ENCODE peak calls at places on chromosome 18, in ten cellular contexts. One of them, this sample, is unnamed.

GRCh38 chr18:62586148-62586774 is 63.4 kb downstream of the ZCCHC2 start:
- DNase-seq in kidney tubule cell: peak
- DNase-seq in activated T-cell treated with anti-CD3 and anti-CD28 coated beads, Interleukin-2, amount 50 U/mL, for 24 hours: peak
- DNase-seq in transverse colon: peak
- DNase-seq in neuronal stem cell: peak
- DNase-seq in EL: peak
- DNase-seq in GM13976: peak
- DNase-seq in psoas muscle: peak
- DNase-seq in stimulated activated naive B cell treated with anti-CD40 and anti-IgM and Interleukin-4, amounts not matched to agents 10 μg/mL and 1 μg/mL and 100 μg/mL, for 72 hours: peak
- DNase-seq in neural progenitor cell: peak
- DNase-seq in this sample: peak

GRCh38 chr18:35786359-35787042 is 186.0 kb upstream of the RMP24 start:
- DNase-seq in kidney tubule cell: peak
- DNase-seq in activated T-cell treated with anti-CD3 and anti-CD28 coated beads, Interleukin-2, amount 50 U/mL, for 24 hours: no peak
- DNase-seq in transverse colon: no peak
- DNase-seq in neuronal stem cell: no peak
- DNase-seq in EL: no peak
- DNase-seq in GM13976: no peak
- DNase-seq in psoas muscle: no peak
- DNase-seq in stimulated activated naive B cell treated with anti-CD40 and anti-IgM and Interleukin-4, amounts not matched to agents 10 μg/mL and 1 μg/mL and 100 μg/mL, for 72 hours: no peak
- DNase-seq in neural progenitor cell: no peak
- DNase-seq in this sample: no peak

GRCh38 chr18:63160172-63160995 is 159.2 kb downstream of the BCL2 start:
- DNase-seq in kidney tubule cell: no peak
- DNase-seq in activated T-cell treated with anti-CD3 and anti-CD28 coated beads, Interleukin-2, amount 50 U/mL, for 24 hours: no peak
- DNase-seq in transverse colon: no peak
- DNase-seq in neuronal stem cell: no peak
- DNase-seq in EL: no peak
- DNase-seq in GM13976: no peak
- DNase-seq in psoas muscle: no peak
- DNase-seq in stimulated activated naive B cell treated with anti-CD40 and anti-IgM and Interleukin-4, amounts not matched to agents 10 μg/mL and 1 μg/mL and 100 μg/mL, for 72 hours: no peak
- DNase-seq in neural progenitor cell: no peak
- DNase-seq in this sample: no peak

GRCh38 chr18:58609536-58609993 is 19.3 kb downstream of the ALPK2 start:
- DNase-seq in kidney tubule cell: no peak
- DNase-seq in activated T-cell treated with anti-CD3 and anti-CD28 coated beads, Interleukin-2, amount 50 U/mL, for 24 hours: no peak
- DNase-seq in transverse colon: no peak
- DNase-seq in neuronal stem cell: no peak
- DNase-seq in EL: no peak
- DNase-seq in GM13976: peak
- DNase-seq in psoas muscle: no peak
- DNase-seq in stimulated activated naive B cell treated with anti-CD40 and anti-IgM and Interleukin-4, amounts not matched to agents 10 μg/mL and 1 μg/mL and 100 μg/mL, for 72 hours: peak
- DNase-seq in neural progenitor cell: no peak
- DNase-seq in this sample: no peak

GRCh38 chr18:42533010-42533409 is 578.0 kb downstream of the PIK3C3 start:
- DNase-seq in kidney tubule cell: no peak
- DNase-seq in activated T-cell treated with anti-CD3 and anti-CD28 coated beads, Interleukin-2, amount 50 U/mL, for 24 hours: no peak
- DNase-seq in transverse colon: no peak
- DNase-seq in neuronal stem cell: no peak
- DNase-seq in EL: no peak
- DNase-seq in GM13976: no peak
- DNase-seq in psoas muscle: no peak
- DNase-seq in stimulated activated naive B cell treated with anti-CD40 and anti-IgM and Interleukin-4, amounts not matched to agents 10 μg/mL and 1 μg/mL and 100 μg/mL, for 72 hours: no peak
- DNase-seq in neural progenitor cell: no peak
- DNase-seq in this sample: no peak

GRCh38 chr18:33495278-33495677 is 54.8 kb upstream of the CCDC178 start:
- DNase-seq in kidney tubule cell: peak
- DNase-seq in activated T-cell treated with anti-CD3 and anti-CD28 coated beads, Interleukin-2, amount 50 U/mL, for 24 hours: no peak
- DNase-seq in transverse colon: no peak
- DNase-seq in neuronal stem cell: peak
- DNase-seq in EL: no peak
- DNase-seq in GM13976: no peak
- DNase-seq in psoas muscle: no peak
- DNase-seq in stimulated activated naive B cell treated with anti-CD40 and anti-IgM and Interleukin-4, amounts not matched to agents 10 μg/mL and 1 μg/mL and 100 μg/mL, for 72 hours: no peak
- DNase-seq in neural progenitor cell: peak
- DNase-seq in this sample: peak

GRCh38 chr18:62524443-62525200 is 1.8 kb downstream of the ZCCHC2 start:
- DNase-seq in kidney tubule cell: peak
- DNase-seq in activated T-cell treated with anti-CD3 and anti-CD28 coated beads, Interleukin-2, amount 50 U/mL, for 24 hours: peak
- DNase-seq in transverse colon: peak
- DNase-seq in neuronal stem cell: no peak
- DNase-seq in EL: peak
- DNase-seq in GM13976: peak
- DNase-seq in psoas muscle: peak
- DNase-seq in stimulated activated naive B cell treated with anti-CD40 and anti-IgM and Interleukin-4, amounts not matched to agents 10 μg/mL and 1 μg/mL and 100 μg/mL, for 72 hours: peak
- DNase-seq in neural progenitor cell: peak
- DNase-seq in this sample: peak

GRCh38 chr18:6561029-6561861 is 146.5 kb upstream of the L3MBTL4 start:
- DNase-seq in kidney tubule cell: no peak
- DNase-seq in activated T-cell treated with anti-CD3 and anti-CD28 coated beads, Interleukin-2, amount 50 U/mL, for 24 hours: no peak
- DNase-seq in transverse colon: peak
- DNase-seq in neuronal stem cell: no peak
- DNase-seq in EL: no peak
- DNase-seq in GM13976: no peak
- DNase-seq in psoas muscle: peak
- DNase-seq in stimulated activated naive B cell treated with anti-CD40 and anti-IgM and Interleukin-4, amounts not matched to agents 10 μg/mL and 1 μg/mL and 100 μg/mL, for 72 hours: no peak
- DNase-seq in neural progenitor cell: peak
- DNase-seq in this sample: no peak

GRCh38 chr18:21669736-21670135 is 34.8 kb downstream of the ABHD3 start:
- DNase-seq in kidney tubule cell: peak
- DNase-seq in activated T-cell treated with anti-CD3 and anti-CD28 coated beads, Interleukin-2, amount 50 U/mL, for 24 hours: no peak
- DNase-seq in transverse colon: peak
- DNase-seq in neuronal stem cell: no peak
- DNase-seq in EL: peak
- DNase-seq in GM13976: no peak
- DNase-seq in psoas muscle: no peak
- DNase-seq in stimulated activated naive B cell treated with anti-CD40 and anti-IgM and Interleukin-4, amounts not matched to agents 10 μg/mL and 1 μg/mL and 100 μg/mL, for 72 hours: no peak
- DNase-seq in neural progenitor cell: no peak
- DNase-seq in this sample: peak

GRCh38 chr18:12315911-12316310 is 7.9 kb downstream of the TUBB6 start:
- DNase-seq in kidney tubule cell: no peak
- DNase-seq in activated T-cell treated with anti-CD3 and anti-CD28 coated beads, Interleukin-2, amount 50 U/mL, for 24 hours: no peak
- DNase-seq in transverse colon: no peak
- DNase-seq in neuronal stem cell: no peak
- DNase-seq in EL: no peak
- DNase-seq in GM13976: no peak
- DNase-seq in psoas muscle: no peak
- DNase-seq in stimulated activated naive B cell treated with anti-CD40 and anti-IgM and Interleukin-4, amounts not matched to agents 10 μg/mL and 1 μg/mL and 100 μg/mL, for 72 hours: no peak
- DNase-seq in neural progenitor cell: no peak
- DNase-seq in this sample: no peak

GRCh38 chr18:48805826-48806535 is 144.8 kb downstream of the SMAD7 start:
- DNase-seq in kidney tubule cell: no peak
- DNase-seq in activated T-cell treated with anti-CD3 and anti-CD28 coated beads, Interleukin-2, amount 50 U/mL, for 24 hours: peak
- DNase-seq in transverse colon: peak
- DNase-seq in neuronal stem cell: no peak
- DNase-seq in EL: no peak
- DNase-seq in GM13976: no peak
- DNase-seq in psoas muscle: no peak
- DNase-seq in stimulated activated naive B cell treated with anti-CD40 and anti-IgM and Interleukin-4, amounts not matched to agents 10 μg/mL and 1 μg/mL and 100 μg/mL, for 72 hours: no peak
- DNase-seq in neural progenitor cell: no peak
- DNase-seq in this sample: no peak

GRCh38 chr18:60534539-60534938 is 162.0 kb upstream of the MC4R start:
- DNase-seq in kidney tubule cell: peak
- DNase-seq in activated T-cell treated with anti-CD3 and anti-CD28 coated beads, Interleukin-2, amount 50 U/mL, for 24 hours: no peak
- DNase-seq in transverse colon: no peak
- DNase-seq in neuronal stem cell: no peak
- DNase-seq in EL: peak
- DNase-seq in GM13976: no peak
- DNase-seq in psoas muscle: no peak
- DNase-seq in stimulated activated naive B cell treated with anti-CD40 and anti-IgM and Interleukin-4, amounts not matched to agents 10 μg/mL and 1 μg/mL and 100 μg/mL, for 72 hours: no peak
- DNase-seq in neural progenitor cell: no peak
- DNase-seq in this sample: no peak

GRCh38 chr18:56321470-56321869 is 316.9 kb downstream of the TXNL1 start:
- DNase-seq in kidney tubule cell: no peak
- DNase-seq in activated T-cell treated with anti-CD3 and anti-CD28 coated beads, Interleukin-2, amount 50 U/mL, for 24 hours: no peak
- DNase-seq in transverse colon: no peak
- DNase-seq in neuronal stem cell: no peak
- DNase-seq in EL: no peak
- DNase-seq in GM13976: no peak
- DNase-seq in psoas muscle: peak
- DNase-seq in stimulated activated naive B cell treated with anti-CD40 and anti-IgM and Interleukin-4, amounts not matched to agents 10 μg/mL and 1 μg/mL and 100 μg/mL, for 72 hours: no peak
- DNase-seq in neural progenitor cell: no peak
- DNase-seq in this sample: no peak

GRCh38 chr18:28115149-28115550 is 61.8 kb downstream of the CDH2 start:
- DNase-seq in kidney tubule cell: peak
- DNase-seq in activated T-cell treated with anti-CD3 and anti-CD28 coated beads, Interleukin-2, amount 50 U/mL, for 24 hours: no peak
- DNase-seq in transverse colon: no peak
- DNase-seq in neuronal stem cell: no peak
- DNase-seq in EL: peak
- DNase-seq in GM13976: no peak
- DNase-seq in psoas muscle: no peak
- DNase-seq in stimulated activated naive B cell treated with anti-CD40 and anti-IgM and Interleukin-4, amounts not matched to agents 10 μg/mL and 1 μg/mL and 100 μg/mL, for 72 hours: no peak
- DNase-seq in neural progenitor cell: no peak
- DNase-seq in this sample: peak

GRCh38 chr18:48825101-48825745 is 125.5 kb downstream of the SMAD7 start:
- DNase-seq in kidney tubule cell: no peak
- DNase-seq in activated T-cell treated with anti-CD3 and anti-CD28 coated beads, Interleukin-2, amount 50 U/mL, for 24 hours: no peak
- DNase-seq in transverse colon: no peak
- DNase-seq in neuronal stem cell: no peak
- DNase-seq in EL: peak
- DNase-seq in GM13976: no peak
- DNase-seq in psoas muscle: no peak
- DNase-seq in stimulated activated naive B cell treated with anti-CD40 and anti-IgM and Interleukin-4, amounts not matched to agents 10 μg/mL and 1 μg/mL and 100 μg/mL, for 72 hours: no peak
- DNase-seq in neural progenitor cell: no peak
- DNase-seq in this sample: no peak

GRCh38 chr18:57337890-57338289 is 14.5 kb upstream of the ST8SIA3 start:
- DNase-seq in kidney tubule cell: peak
- DNase-seq in activated T-cell treated with anti-CD3 and anti-CD28 coated beads, Interleukin-2, amount 50 U/mL, for 24 hours: no peak
- DNase-seq in transverse colon: no peak
- DNase-seq in neuronal stem cell: no peak
- DNase-seq in EL: no peak
- DNase-seq in GM13976: no peak
- DNase-seq in psoas muscle: no peak
- DNase-seq in stimulated activated naive B cell treated with anti-CD40 and anti-IgM and Interleukin-4, amounts not matched to agents 10 μg/mL and 1 μg/mL and 100 μg/mL, for 72 hours: no peak
- DNase-seq in neural progenitor cell: no peak
- DNase-seq in this sample: peak

GRCh38 chr18:29962579-29962978 is 1080.0 kb downstream of the DSC3 start:
- DNase-seq in kidney tubule cell: no peak
- DNase-seq in activated T-cell treated with anti-CD3 and anti-CD28 coated beads, Interleukin-2, amount 50 U/mL, for 24 hours: no peak
- DNase-seq in transverse colon: no peak
- DNase-seq in neuronal stem cell: no peak
- DNase-seq in EL: peak
- DNase-seq in GM13976: no peak
- DNase-seq in psoas muscle: no peak
- DNase-seq in stimulated activated naive B cell treated with anti-CD40 and anti-IgM and Interleukin-4, amounts not matched to agents 10 μg/mL and 1 μg/mL and 100 μg/mL, for 72 hours: no peak
- DNase-seq in neural progenitor cell: no peak
- DNase-seq in this sample: no peak

GRCh38 chr18:26943906-26944305 is 78.4 kb upstream of the AQP4 start:
- DNase-seq in kidney tubule cell: no peak
- DNase-seq in activated T-cell treated with anti-CD3 and anti-CD28 coated beads, Interleukin-2, amount 50 U/mL, for 24 hours: no peak
- DNase-seq in transverse colon: no peak
- DNase-seq in neuronal stem cell: no peak
- DNase-seq in EL: no peak
- DNase-seq in GM13976: no peak
- DNase-seq in psoas muscle: no peak
- DNase-seq in stimulated activated naive B cell treated with anti-CD40 and anti-IgM and Interleukin-4, amounts not matched to agents 10 μg/mL and 1 μg/mL and 100 μg/mL, for 72 hours: no peak
- DNase-seq in neural progenitor cell: no peak
- DNase-seq in this sample: no peak

GRCh38 chr18:38940863-38941531 is 1375.4 kb upstream of the CELF4 start:
- DNase-seq in kidney tubule cell: peak
- DNase-seq in activated T-cell treated with anti-CD3 and anti-CD28 coated beads, Interleukin-2, amount 50 U/mL, for 24 hours: peak
- DNase-seq in transverse colon: no peak
- DNase-seq in neuronal stem cell: no peak
- DNase-seq in EL: peak
- DNase-seq in GM13976: peak
- DNase-seq in psoas muscle: no peak
- DNase-seq in stimulated activated naive B cell treated with anti-CD40 and anti-IgM and Interleukin-4, amounts not matched to agents 10 μg/mL and 1 μg/mL and 100 μg/mL, for 72 hours: peak
- DNase-seq in neural progenitor cell: no peak
- DNase-seq in this sample: peak

GRCh38 chr18:48777026-48777736 is 173.6 kb downstream of the SMAD7 start:
- DNase-seq in kidney tubule cell: peak
- DNase-seq in activated T-cell treated with anti-CD3 and anti-CD28 coated beads, Interleukin-2, amount 50 U/mL, for 24 hours: peak
- DNase-seq in transverse colon: peak
- DNase-seq in neuronal stem cell: peak
- DNase-seq in EL: peak
- DNase-seq in GM13976: peak
- DNase-seq in psoas muscle: peak
- DNase-seq in stimulated activated naive B cell treated with anti-CD40 and anti-IgM and Interleukin-4, amounts not matched to agents 10 μg/mL and 1 μg/mL and 100 μg/mL, for 72 hours: peak
- DNase-seq in neural progenitor cell: peak
- DNase-seq in this sample: peak

GRCh38 chr18:55001625-55002024 is 42.4 kb upstream of the CCDC68 start:
- DNase-seq in kidney tubule cell: peak
- DNase-seq in activated T-cell treated with anti-CD3 and anti-CD28 coated beads, Interleukin-2, amount 50 U/mL, for 24 hours: no peak
- DNase-seq in transverse colon: no peak
- DNase-seq in neuronal stem cell: no peak
- DNase-seq in EL: no peak
- DNase-seq in GM13976: no peak
- DNase-seq in psoas muscle: no peak
- DNase-seq in stimulated activated naive B cell treated with anti-CD40 and anti-IgM and Interleukin-4, amounts not matched to agents 10 μg/mL and 1 μg/mL and 100 μg/mL, for 72 hours: no peak
- DNase-seq in neural progenitor cell: no peak
- DNase-seq in this sample: no peak

GRCh38 chr18:37565138-37565984 is at the start of gene CELF4:
- DNase-seq in kidney tubule cell: peak
- DNase-seq in activated T-cell treated with anti-CD3 and anti-CD28 coated beads, Interleukin-2, amount 50 U/mL, for 24 hours: no peak
- DNase-seq in transverse colon: no peak
- DNase-seq in neuronal stem cell: no peak
- DNase-seq in EL: no peak
- DNase-seq in GM13976: peak
- DNase-seq in psoas muscle: no peak
- DNase-seq in stimulated activated naive B cell treated with anti-CD40 and anti-IgM and Interleukin-4, amounts not matched to agents 10 μg/mL and 1 μg/mL and 100 μg/mL, for 72 hours: no peak
- DNase-seq in neural progenitor cell: peak
- DNase-seq in this sample: no peak

GRCh38 chr18:76491801-76492668 is 3.0 kb downstream of the ZNF516 start:
- DNase-seq in kidney tubule cell: peak
- DNase-seq in activated T-cell treated with anti-CD3 and anti-CD28 coated beads, Interleukin-2, amount 50 U/mL, for 24 hours: peak
- DNase-seq in transverse colon: peak
- DNase-seq in neuronal stem cell: peak
- DNase-seq in EL: peak
- DNase-seq in GM13976: peak
- DNase-seq in psoas muscle: peak
- DNase-seq in stimulated activated naive B cell treated with anti-CD40 and anti-IgM and Interleukin-4, amounts not matched to agents 10 μg/mL and 1 μg/mL and 100 μg/mL, for 72 hours: peak
- DNase-seq in neural progenitor cell: peak
- DNase-seq in this sample: no peak

GRCh38 chr18:31578126-31578525 is 13.6 kb upstream of the TTR start:
- DNase-seq in kidney tubule cell: no peak
- DNase-seq in activated T-cell treated with anti-CD3 and anti-CD28 coated beads, Interleukin-2, amount 50 U/mL, for 24 hours: no peak
- DNase-seq in transverse colon: no peak
- DNase-seq in neuronal stem cell: no peak
- DNase-seq in EL: no peak
- DNase-seq in GM13976: no peak
- DNase-seq in psoas muscle: no peak
- DNase-seq in stimulated activated naive B cell treated with anti-CD40 and anti-IgM and Interleukin-4, amounts not matched to agents 10 μg/mL and 1 μg/mL and 100 μg/mL, for 72 hours: no peak
- DNase-seq in neural progenitor cell: no peak
- DNase-seq in this sample: no peak

GRCh38 chr18:43161528-43161927 is 46.0 kb upstream of the RIT2 start:
- DNase-seq in kidney tubule cell: peak
- DNase-seq in activated T-cell treated with anti-CD3 and anti-CD28 coated beads, Interleukin-2, amount 50 U/mL, for 24 hours: no peak
- DNase-seq in transverse colon: no peak
- DNase-seq in neuronal stem cell: no peak
- DNase-seq in EL: no peak
- DNase-seq in GM13976: no peak
- DNase-seq in psoas muscle: no peak
- DNase-seq in stimulated activated naive B cell treated with anti-CD40 and anti-IgM and Interleukin-4, amounts not matched to agents 10 μg/mL and 1 μg/mL and 100 μg/mL, for 72 hours: no peak
- DNase-seq in neural progenitor cell: no peak
- DNase-seq in this sample: peak

This sample was measured in kidney glomerular epithelial cell.